ENCODE peak calls at places on chromosomes 2 and 18, in five cellular contexts. K is HTR-8/SVneo, I is left cardiac atrium, Y is GM19239, N is kidney tubule cell. C is an unnamed sample.

GRCh38 chr2:54457326-54458023 is 1.3 kb downstream of the SPTBN1 start:
- DNase-seq in K (peak), I (peak), Y (no peak), N (peak), C (peak)

GRCh38 chr2:240204431-240205276 is 64.2 kb upstream of the OTOS start:
- DNase-seq in K (no peak), I (no peak), Y (no peak), N (no peak), C (no peak)

GRCh38 chr2:108927936-108928659 is 60.9 kb downstream of the EDAR start:
- DNase-seq in K (peak), I (no peak), Y (peak), N (peak), C (peak)

GRCh38 chr2:120429586-120430500 is 83.9 kb downstream of the INHBB start:
- DNase-seq in K (no peak), I (no peak), Y (no peak), N (no peak), C (no peak)

GRCh38 chr2:39504790-39505335 is 67.8 kb upstream of the MAP4K3 start:
- DNase-seq in K (peak), I (no peak), Y (no peak), N (peak), C (peak)

GRCh38 chr2:61721382-61721781 is 132.5 kb downstream of the FAM161A start:
- DNase-seq in K (no peak), I (no peak), Y (no peak), N (no peak), C (no peak)

GRCh38 chr2:96631804-96632435 is 6.2 kb downstream of the KANSL3 start:
- DNase-seq in K (no peak), I (no peak), Y (no peak), N (peak), C (peak)

GRCh38 chr18:76496200-76496890 is 1.3 kb upstream of the ZNF516 start:
- DNase-seq in K (no peak), I (peak), Y (no peak), N (peak), C (peak)

GRCh38 chr18:42929857-42930256 is 185.6 kb downstream of the RIT2 start:
- DNase-seq in K (no peak), I (no peak), Y (no peak), N (peak), C (peak)

GRCh38 chr2:215454519-215454918 is 18.7 kb upstream of the FN1 start:
- DNase-seq in K (peak), I (no peak), Y (no peak), N (peak), C (peak)

GRCh38 chr2:238379096-238379810 is 47.5 kb upstream of the ASB1 start:
- DNase-seq in K (peak), I (no peak), Y (no peak), N (peak), C (peak)

GRCh38 chr2:137220438-137220998 is 455.2 kb downstream of the THSD7B start:
- DNase-seq in K (no peak), I (no peak), Y (no peak), N (peak), C (peak)

GRCh38 chr2:171587567-171587966 is 65.3 kb downstream of the CYBRD1 start:
- DNase-seq in K (no peak), I (no peak), Y (no peak), N (no peak), C (peak)

GRCh38 chr2:183242937-183243336 is 118.7 kb downstream of the NUP35 start:
- DNase-seq in K (no peak), I (no peak), Y (no peak), N (peak), C (peak)

GRCh38 chr18:58716046-58716766 is 44.9 kb downstream of the MALT1 start:
- DNase-seq in K (no peak), I (no peak), Y (no peak), N (no peak), C (no peak)

GRCh38 chr2:235170536-235171510 is 219.0 kb downstream of the SH3BP4 start:
- DNase-seq in K (peak), I (peak), Y (no peak), N (peak), C (peak)

GRCh38 chr2:134453476-134453875 is 199.6 kb downstream of the MGAT5 start:
- DNase-seq in K (no peak), I (no peak), Y (no peak), N (no peak), C (no peak)

GRCh38 chr18:44917184-44917864 is 236.6 kb downstream of the SETBP1 start:
- DNase-seq in K (no peak), I (no peak), Y (no peak), N (no peak), C (no peak)

GRCh38 chr2:38750011-38750792 is 959 bp downstream of the SRSF7 start:
- DNase-seq in K (peak), I (peak), Y (no peak), N (peak), C (peak)

GRCh38 chr2:234512884-234513669 is 16.2 kb upstream of the ARL4C start:
- DNase-seq in K (no peak), I (no peak), Y (no peak), N (no peak), C (no peak)

GRCh38 chr2:88127888-88128653 is at the start of gene FABP1:
- DNase-seq in K (no peak), I (no peak), Y (no peak), N (no peak), C (no peak)

GRCh38 chr2:101704816-101705565 is 7.5 kb downstream of the MAP4K4 start:
- DNase-seq in K (no peak), I (no peak), Y (no peak), N (no peak), C (peak)

GRCh38 chr2:54949431-54949830 is 100.8 kb downstream of the RTN4 start:
- DNase-seq in K (no peak), I (no peak), Y (no peak), N (no peak), C (no peak)

GRCh38 chr2:3487432-3487831 is 31.9 kb downstream of the ADI1 start:
- DNase-seq in K (no peak), I (peak), Y (no peak), N (no peak), C (no peak)

GRCh38 chr2:53490659-53491058 is 276.9 kb upstream of the CHAC2 start:
- DNase-seq in K (no peak), I (peak), Y (no peak), N (peak), C (peak)

GRCh38 chr2:169480079-169480465 is 778 bp downstream of the BBS5 start:
- DNase-seq in K (no peak), I (no peak), Y (no peak), N (no peak), C (peak)

GRCh38 chr2:85785027-85785822 is 31.4 kb downstream of the ATOH8 start:
- DNase-seq in K (no peak), I (peak), Y (no peak), N (no peak), C (no peak)

GRCh38 chr18:43486462-43486861 is 209.2 kb upstream of the SYT4 start:
- DNase-seq in K (no peak), I (no peak), Y (no peak), N (peak), C (peak)

GRCh38 chr2:28461056-28461455 is 34.8 kb upstream of the PLB1 start:
- DNase-seq in K (no peak), I (no peak), Y (no peak), N (no peak), C (no peak)

GRCh38 chr2:36520431-36520830 is 77.5 kb downstream of the FEZ2 start:
- DNase-seq in K (no peak), I (no peak), Y (no peak), N (no peak), C (no peak)

GRCh38 chr2:20611077-20611843 is 39.6 kb downstream of the HS1BP3 start:
- DNase-seq in K (no peak), I (peak), Y (no peak), N (peak), C (no peak)

GRCh38 chr18:33871363-33872025 is 293.5 kb downstream of the ASXL3 start:
- DNase-seq in K (no peak), I (no peak), Y (no peak), N (no peak), C (no peak)

GRCh38 chr2:225165052-225165451 is 122.8 kb upstream of the DOCK10 start:
- DNase-seq in K (no peak), I (no peak), Y (no peak), N (no peak), C (peak)

GRCh38 chr2:215677466-215677865 is 241.6 kb upstream of the FN1 start:
- DNase-seq in K (no peak), I (no peak), Y (no peak), N (no peak), C (no peak)

GRCh38 chr2:172455121-172455515 is 27.7 kb downstream of the ITGA6 start:
- DNase-seq in K (no peak), I (no peak), Y (no peak), N (peak), C (peak)

GRCh38 chr2:138676654-138677053 is 103.5 kb downstream of the NXPH2 start:
- DNase-seq in K (no peak), I (no peak), Y (no peak), N (peak), C (peak)

C was measured in epithelial cell of esophagus.